ENCODE peak calls at places on chromosomes 4 and X, in five cellular contexts. L is transverse colon, N is psoas muscle, V is spleen, X is cardiac muscle cell. U is an unnamed sample.
A peak's percentile ranks its signal among the peaks of the same experiment; 100 is the strongest.

GRCh38 chrX:997631-998137 is 214.8 kb downstream of the CRLF2 start:
- DNase-seq in L (no peak), N (peak; percentile 15), V (peak; percentile 19), X (no peak), U (no peak)

GRCh38 chrX:148416931-148417330 is 83.5 kb upstream of the AFF2 start:
- DNase-seq in L (no peak), N (no peak), V (no peak), X (no peak), U (no peak)

GRCh38 chrX:44039556-44039955 is 66.4 kb upstream of the NDP start:
- DNase-seq in L (no peak), N (no peak), V (no peak), X (no peak), U (no peak)

GRCh38 chrX:145405012-145405411 is 157.7 kb downstream of the SPANXN1 start:
- DNase-seq in L (no peak), N (no peak), V (no peak), X (peak; percentile 13), U (no peak)

GRCh38 chr4:1105662-1106061 is 7.7 kb downstream of the RNF212 start:
- DNase-seq in L (no peak), N (no peak), V (no peak), X (no peak), U (no peak)

GRCh38 chrX:20951016-20951795 is 423.0 kb upstream of the CNKSR2 start:
- DNase-seq in L (no peak), N (no peak), V (no peak), X (no peak), U (no peak)

GRCh38 chr4:48141048-48141447 is 7.0 kb upstream of the TXK start:
- DNase-seq in L (no peak), N (no peak), V (no peak), X (peak; percentile 54), U (no peak)

GRCh38 chrX:72258174-72258573 is 18.9 kb downstream of the RPS4X start:
- DNase-seq in L (no peak), N (no peak), V (no peak), X (no peak), U (no peak)

GRCh38 chrX:65407157-65407626 is 127.4 kb downstream of the LAS1L start:
- DNase-seq in L (no peak), N (no peak), V (no peak), X (peak; percentile 0), U (no peak)

GRCh38 chr4:70737409-70737808 is 15.6 kb downstream of the RUFY3 start:
- DNase-seq in L (no peak), N (no peak), V (no peak), X (no peak), U (no peak)

GRCh38 chr4:15665738-15666365 is 10.7 kb upstream of the FBXL5 start:
- DNase-seq in L (peak; percentile 25), N (no peak), V (no peak), X (no peak), U (peak; percentile 93)

GRCh38 chr4:157128395-157128794 is 52.4 kb downstream of the GLRB start:
- DNase-seq in L (no peak), N (no peak), V (no peak), X (peak; percentile 15), U (peak; percentile 3)

GRCh38 chrX:1391707-1392375 is at the start of gene SLC25A6:
- DNase-seq in L (peak; percentile 99), N (peak; percentile 100), V (peak; percentile 100), X (peak; percentile 99), U (peak; percentile 85)

GRCh38 chrX:49247346-49247745 is 12.1 kb downstream of the CCDC22 start:
- DNase-seq in L (no peak), N (no peak), V (no peak), X (no peak), U (no peak)

GRCh38 chr4:76752911-76753494 is 144.9 kb downstream of the SOWAHB start:
- DNase-seq in L (no peak), N (no peak), V (no peak), X (no peak), U (peak; percentile 69)

GRCh38 chrX:3806630-3807029 is 93.2 kb upstream of the PRKX start:
- DNase-seq in L (no peak), N (no peak), V (no peak), X (no peak), U (no peak)

GRCh38 chr4:56424176-56424575 is 11.2 kb downstream of the PPAT start:
- DNase-seq in L (no peak), N (no peak), V (no peak), X (peak; percentile 23), U (no peak)

GRCh38 chr4:23979534-23979933 is 89.7 kb upstream of the PPARGC1A start:
- DNase-seq in L (no peak), N (no peak), V (no peak), X (no peak), U (no peak)

GRCh38 chr4:61200195-61200990 is at the start of gene ADGRL3:
- DNase-seq in L (no peak), N (peak; percentile 41), V (peak; percentile 71), X (peak; percentile 78), U (no peak)

GRCh38 chrX:73930300-73930699 is 367.3 kb downstream of the CHIC1 start:
- DNase-seq in L (no peak), N (no peak), V (no peak), X (no peak), U (no peak)

GRCh38 chr4:98662055-98662453 is 3.6 kb upstream of the TSPAN5 start:
- DNase-seq in L (no peak), N (no peak), V (no peak), X (no peak), U (no peak)
- H3K27ac ChIP-seq in L (no peak overlapping the region), N (no peak overlapping the region), V (peak overlapping the region; percentile 82), X (no peak overlapping the region), U (no peak overlapping the region)

DNA sequence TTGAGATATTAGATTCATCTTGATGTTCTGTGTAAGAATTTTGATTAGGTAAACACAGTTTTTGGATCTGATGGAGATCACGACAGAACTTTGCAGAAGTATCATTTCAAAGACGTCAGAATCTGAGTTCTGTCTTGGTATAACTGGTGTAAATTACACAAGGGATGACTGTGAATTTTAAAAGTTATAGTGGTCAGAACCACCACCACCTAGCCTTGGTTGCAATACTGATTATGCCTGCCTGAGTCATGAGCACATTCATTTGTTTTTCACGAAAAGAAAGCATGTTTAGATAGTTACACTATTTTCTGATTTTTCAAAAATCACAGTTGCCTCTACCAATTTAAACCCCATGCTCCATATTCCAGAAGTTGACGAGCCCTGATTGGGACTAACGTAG is 54.8 kb downstream of the ZFX start:
- DNase-seq in L (no peak), N (no peak), V (no peak), X (no peak), U (no peak)
- H3K27ac ChIP-seq in L (no peak overlapping the region), N (no peak overlapping the region), V (peak overlapping the region; percentile 7), X (peak overlapping the region; percentile 10), U (no peak overlapping the region)

GRCh38 chr4:145732416-145732815 is 52.5 kb downstream of the C4orf51 start:
- DNase-seq in L (peak; percentile 14), N (no peak), V (no peak), X (no peak), U (no peak)
- H3K27ac ChIP-seq in L (peak overlapping the region; percentile 96), N (peak overlapping the region; percentile 98), V (peak overlapping the region; percentile 88), X (peak overlapping the region; percentile 65), U (peak overlapping the region; percentile 95)

GRCh38 chrX:134512566-134512965 is 52.6 kb downstream of the HPRT1 start:
- DNase-seq in L (no peak), N (no peak), V (no peak), X (no peak), U (peak; percentile 46)
- H3K27ac ChIP-seq in L (no peak overlapping the region), N (no peak overlapping the region), V (no peak overlapping the region), X (no peak overlapping the region), U (peak overlapping the region; percentile 67)

GRCh38 chr4:7960790-7961655 is 21.4 kb upstream of the AFAP1 start:
- DNase-seq in L (no peak), N (peak; percentile 44), V (no peak), X (peak; percentile 42), U (peak; percentile 93)

GRCh38 chr4:7960017-7960789 is 20.5 kb upstream of the AFAP1 start:
- DNase-seq in L (no peak), N (peak; percentile 65), V (no peak), X (no peak), U (peak; percentile 65)

GRCh38 chr4:7957113-7957656 is 17.5 kb upstream of the AFAP1 start:
- DNase-seq in L (no peak), N (no peak), V (peak; percentile 21), X (no peak), U (no peak)

GRCh38 chr4:7956306-7957112 is 16.8 kb upstream of the AFAP1 start:
- DNase-seq in L (no peak), N (peak; percentile 66), V (peak; percentile 82), X (no peak), U (no peak)

DNA sequence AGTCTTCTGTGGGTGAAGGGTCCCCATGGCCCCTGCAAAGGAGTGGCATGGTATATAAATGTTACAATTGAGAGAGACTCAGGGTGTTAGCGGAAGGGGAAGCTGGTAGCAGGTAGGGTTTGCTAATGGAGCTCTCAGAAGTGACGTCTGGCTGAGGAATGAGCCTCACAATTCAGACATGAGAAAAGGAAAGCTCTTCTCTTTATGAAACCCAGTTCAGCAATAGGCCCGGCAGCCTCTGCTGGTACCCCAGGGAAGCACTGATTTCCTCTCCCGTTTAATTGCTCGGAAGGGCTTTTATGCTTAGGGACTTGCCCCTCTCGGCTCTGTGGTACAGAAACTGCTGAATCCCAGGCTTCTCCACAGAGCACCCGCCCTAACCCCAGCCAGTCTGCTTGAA is 19.4 kb upstream of the AFAP1 start:
- DNase-seq in L (no peak), N (no peak), V (peak; percentile 25), X (no peak), U (no peak)
- H3K27ac ChIP-seq in L (peak overlapping the region; percentile 81), N (no peak overlapping the region), V (no peak overlapping the region), X (no peak overlapping the region), U (no peak overlapping the region)

GRCh38 chr4:185398618-185399017 is 2.0 kb downstream of the ANKRD37 start:
- DNase-seq in L (no peak), N (no peak), V (no peak), X (no peak), U (no peak)

GRCh38 chr4:185395255-185395955 is at the start of gene LRP2BP:
- DNase-seq in L (no peak), N (no peak), V (no peak), X (no peak), U (peak; percentile 70)

GRCh38 chr4:185394568-185395254 is 1.0 kb downstream of the LRP2BP start:
- DNase-seq in L (no peak), N (no peak), V (no peak), X (no peak), U (no peak)

GRCh38 chr4:185396724-185397402 is at the start of gene ANKRD37:
- DNase-seq in L (peak; percentile 62), N (no peak), V (peak; percentile 90), X (peak; percentile 61), U (no peak)

DNA sequence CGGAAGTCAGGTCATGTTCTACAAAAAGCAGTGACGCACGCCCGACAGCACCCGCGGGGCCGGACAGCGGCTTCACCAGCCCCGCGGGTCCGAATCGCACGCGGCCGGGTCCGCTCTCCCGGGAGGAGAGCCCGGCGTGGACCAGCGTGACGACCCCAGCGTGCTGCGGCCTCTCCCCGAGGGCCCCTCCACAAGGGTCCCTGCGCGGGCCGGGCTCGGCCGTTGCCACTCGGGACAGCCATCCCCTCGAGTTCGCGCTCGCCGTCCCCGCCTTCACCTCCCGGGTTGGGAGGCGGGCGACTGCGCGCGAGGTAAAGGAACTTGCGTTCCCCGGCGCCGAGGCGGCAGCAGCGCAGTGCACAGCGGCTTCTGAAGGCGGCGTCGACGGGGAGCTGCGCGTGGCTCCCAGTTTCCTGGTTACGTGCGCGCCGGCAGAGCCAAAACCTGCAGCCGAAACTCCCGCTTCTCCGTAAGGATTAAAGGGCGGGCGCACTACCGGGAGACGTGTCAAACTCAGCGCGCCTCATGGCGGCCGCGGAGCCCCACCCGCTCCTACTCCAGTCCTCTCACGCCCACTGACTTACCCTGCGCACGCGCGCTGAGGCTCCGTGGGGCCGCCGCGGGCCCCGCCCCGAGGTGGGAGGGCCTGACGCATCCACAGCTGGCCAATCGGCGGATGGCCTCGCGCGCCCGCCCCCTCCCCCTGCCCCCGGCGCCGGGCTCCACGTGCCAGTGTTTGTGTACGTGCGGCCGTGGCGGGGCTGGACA is 416 bp upstream of the LRP2BP start:
- DNase-seq in L (peak; percentile 98), N (peak; percentile 98), V (peak; percentile 99), X (peak; percentile 96), U (peak; percentile 97)
- H3K27ac ChIP-seq in L (peak overlapping the region; percentile 99), N (peak overlapping the region; percentile 100), V (peak overlapping the region; percentile 98), X (peak overlapping the region; percentile 82), U (peak overlapping the region; percentile 98)